ENCODE peak calls at places on chromosome 13, in five cellular contexts. L is cardiac muscle cell, V is GM23248, J is Panc1, G is endodermal cell. Q is an unnamed sample. For H3K9me3, the result is how much of the 10 kb centered on the place peaks cover.

GRCh38 chr13:97945342-97945741 is 8.1 kb upstream of the IPO5 start:
- DNase-seq in V (peak), L (no peak), G (no peak), J (no peak), Q (no peak)

GRCh38 chr13:23688336-23688735 is 118.1 kb downstream of the TNFRSF19 start:
- DNase-seq in J (no peak), V (no peak), L (no peak), G (no peak), Q (no peak)

GRCh38 chr13:98142427-98143156 is at the start of gene FARP1:
- DNase-seq in J (no peak), G (peak), L (peak), V (peak), Q (no peak)

GRCh38 chr13:99123101-99124045 is 77.3 kb upstream of the UBAC2 start:
- DNase-seq in V (peak), G (no peak), J (no peak), L (peak), Q (no peak)

GRCh38 chr13:41458187-41458938 is 1.0 kb downstream of the RGCC start:
- DNase-seq in J (no peak), V (peak), G (peak), L (peak), Q (peak)

GRCh38 chr13:98406971-98407370 is 169.9 kb downstream of the STK24 start:
- DNase-seq in J (no peak), V (no peak), L (no peak), G (no peak), Q (no peak)

GRCh38 chr13:51955281-51955771 is 55.9 kb downstream of the ATP7B start:
- DNase-seq in L (no peak), G (no peak), J (no peak), V (no peak), Q (no peak)

GRCh38 chr13:35190241-35190640 is 248.2 kb downstream of the NBEA start:
- DNase-seq in J (no peak), V (no peak), G (no peak), L (no peak), Q (no peak)

GRCh38 chr13:67230774-67231480 is 791 bp upstream of the PCDH9 start:
- DNase-seq in G (peak), J (no peak), V (peak), L (peak), Q (no peak)

GRCh38 chr13:74062933-74063332 is 71.3 kb downstream of the KLF12 start:
- DNase-seq in L (peak), V (peak), G (no peak), J (no peak), Q (no peak)

GRCh38 chr13:87999791-88000190 is 328.6 kb downstream of the SLITRK5 start:
- DNase-seq in L (no peak), G (no peak), V (peak), J (no peak), Q (no peak)

GRCh38 chr13:45473627-45474026 is 8.9 kb downstream of the COG3 start:
- DNase-seq in G (peak), L (no peak), V (peak), J (no peak), Q (no peak)

GRCh38 chr13:51122868-51123267 is 11.8 kb upstream of the C13orf42 start:
- DNase-seq in J (no peak), G (peak), L (no peak), V (no peak), Q (no peak)

GRCh38 chr13:44834404-44834803 is 154.9 kb downstream of the NUFIP1 start:
- DNase-seq in G (no peak), V (no peak), J (no peak), L (no peak), Q (no peak)

GRCh38 chr13:107395927-107396757 is 819.2 kb downstream of the LIG4 start:
- DNase-seq in J (no peak), L (no peak), V (no peak), G (no peak), Q (no peak)

GRCh38 chr13:74987124-74987690 is 494.8 kb downstream of the TBC1D4 start:
- DNase-seq in L (no peak), V (no peak), J (no peak), G (no peak), Q (no peak)

GRCh38 chr13:19154843-19155242 is 26.8 kb downstream of the TUBA3C start:
- DNase-seq in J (no peak), L (no peak), V (no peak), G (no peak), Q (no peak)
- H3K9me3 ChIP-seq in J (under half), L (under half), V (under half), G (half or more), Q (under half)

GRCh38 chr13:104487006-104487405 is 1420.8 kb upstream of the SLC10A2 start:
- DNase-seq in J (no peak), G (no peak), V (no peak), L (peak), Q (no peak)

GRCh38 chr13:104485571-104485970 is 1419.4 kb upstream of the SLC10A2 start:
- DNase-seq in L (peak), V (no peak), J (no peak), G (no peak), Q (no peak)

DNA sequence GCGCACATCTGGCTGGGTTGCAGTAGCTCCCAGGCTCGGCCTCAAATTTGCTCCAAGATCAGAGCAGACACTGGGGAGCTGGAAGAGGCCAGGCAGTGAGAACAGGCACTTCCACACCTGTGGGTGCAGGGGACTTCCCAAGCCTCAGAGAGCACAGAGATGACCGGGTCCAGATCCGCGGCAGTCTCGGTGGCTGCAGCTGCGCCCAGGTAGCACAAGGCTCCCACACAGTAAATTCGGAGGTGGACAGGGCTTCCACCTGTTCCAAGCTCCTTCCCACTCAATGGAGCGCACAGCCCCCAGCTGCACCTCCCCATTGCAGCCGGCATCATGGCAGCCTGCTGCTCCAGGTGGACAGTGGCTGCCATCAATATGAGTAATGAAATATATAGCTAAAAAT is 1417.4 kb upstream of the SLC10A2 start:
- DNase-seq in G (no peak), V (no peak), L (no peak), J (no peak), Q (no peak)
- H3K9me3 ChIP-seq in G (under half), V (under half), L (under half), J (under half), Q (under half)

GRCh38 chr13:29845440-29846056 is 4.9 kb downstream of the UBL3 start:
- DNase-seq in L (peak), V (peak), J (no peak), G (no peak), Q (no peak)

GRCh38 chr13:29849071-29849541 is 1.3 kb downstream of the UBL3 start:
- DNase-seq in J (no peak), L (peak), V (peak), G (peak), Q (no peak)

GRCh38 chr13:29847501-29847983 is 2.9 kb downstream of the UBL3 start:
- DNase-seq in L (peak), J (no peak), G (no peak), V (peak), Q (no peak)

GRCh38 chr13:29844441-29844840 is 6.0 kb downstream of the UBL3 start:
- DNase-seq in V (peak), G (no peak), L (no peak), J (no peak), Q (no peak)

DNA sequence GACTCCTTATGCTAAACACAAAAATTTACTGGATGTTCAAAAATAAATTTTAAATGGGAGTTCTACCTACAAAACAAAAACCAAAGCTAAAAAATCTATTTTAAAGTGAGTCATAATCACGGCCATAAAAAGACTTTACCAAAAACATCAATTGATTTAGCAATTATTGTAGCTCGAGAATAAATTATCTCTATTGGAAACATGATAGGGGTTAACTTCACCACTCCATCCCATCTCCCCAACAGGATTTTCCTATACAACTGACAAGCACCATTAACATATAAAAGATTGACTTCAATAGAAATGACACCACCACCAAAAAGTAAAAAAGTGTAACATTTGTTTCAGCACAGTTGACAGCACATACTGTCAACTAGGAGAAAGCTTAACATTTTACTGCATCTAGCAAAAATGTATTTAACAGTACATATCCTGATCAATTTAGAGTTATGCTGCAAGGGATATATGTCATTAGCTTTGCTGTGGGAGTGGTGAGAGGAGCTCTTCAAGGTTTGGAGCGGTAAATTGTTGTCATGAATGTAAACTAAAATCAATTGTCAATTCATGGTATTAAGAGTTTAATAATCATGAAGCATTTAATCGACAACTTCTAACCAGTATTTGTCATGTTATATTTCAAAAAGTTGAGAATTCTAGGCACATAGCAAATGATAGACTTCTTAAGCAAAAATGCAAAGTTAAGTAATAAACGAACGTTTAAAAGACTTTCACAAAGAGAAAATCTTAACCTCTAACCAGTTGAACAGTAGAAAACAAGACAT is 3.8 kb downstream of the UBL3 start:
- DNase-seq in G (no peak), L (no peak), J (no peak), V (peak), Q (no peak)
- H3K9me3 ChIP-seq in G (under half), L (under half), J (under half), V (under half), Q (under half)

GRCh38 chr13:19055611-19056010 is 126.0 kb downstream of the TUBA3C start:
- DNase-seq in L (no peak), J (no peak), V (no peak), G (no peak), Q (no peak)
- H3K9me3 ChIP-seq in L (under half), J (under half), V (under half), G (half or more), Q (under half)

GRCh38 chr13:110937511-110938303 is 22.8 kb upstream of the ANKRD10 start:
- DNase-seq in L (no peak), G (no peak), V (no peak), J (no peak), Q (no peak)

GRCh38 chr13:110942248-110942981 is 27.5 kb upstream of the ANKRD10 start:
- DNase-seq in L (no peak), G (no peak), V (no peak), J (no peak), Q (no peak)

GRCh38 chr13:110932588-110932987 is 17.7 kb upstream of the ANKRD10 start:
- DNase-seq in V (no peak), L (no peak), J (no peak), G (no peak), Q (no peak)

GRCh38 chr13:110938662-110939421 is 24.0 kb upstream of the ANKRD10 start:
- DNase-seq in V (no peak), G (no peak), J (no peak), L (no peak), Q (no peak)

DNA sequence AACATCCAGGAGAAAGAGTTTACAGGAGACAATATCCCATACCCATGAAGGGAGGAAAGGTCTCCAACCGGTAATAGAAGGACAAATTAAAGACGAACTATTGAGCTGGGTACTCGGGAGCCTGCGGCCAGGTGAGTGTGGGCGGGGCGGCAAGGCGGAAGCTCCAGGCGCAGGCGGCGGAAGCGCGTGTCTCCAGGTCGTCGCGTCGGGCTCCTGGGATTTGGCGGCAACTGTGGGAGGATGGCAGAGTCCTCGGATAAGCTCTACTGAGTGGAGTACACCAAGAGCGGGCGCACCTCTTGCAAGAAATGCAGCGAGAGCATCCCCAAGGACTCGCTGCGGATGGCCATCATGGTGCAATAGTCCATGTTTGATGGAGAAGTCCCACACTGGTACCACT is 21.6 kb upstream of the ANKRD10 start:
- DNase-seq in J (no peak), V (no peak), L (no peak), G (peak), Q (no peak)
- H3K9me3 ChIP-seq in J (under half), V (under half), L (under half), G (under half), Q (under half)

Q was measured in T-helper 17 cell.